ENCODE peak calls at places on chromosomes 11 and 22, in four cellular contexts. Z is kidney tubule cell, N is mesothelial cell of epicardium, I is HEK293T. U is an unnamed sample.
A peak's percentile ranks its signal among the peaks of the same experiment; 100 is the strongest.

GRCh38 chr11:11691296-11692141 is 69.7 kb upstream of the GALNT18 start:
- DNase-seq in I (no peak), N (no peak), Z (no peak), U (no peak)

GRCh38 chr22:17672417-17672991 is 33.9 kb downstream of the BCL2L13 start:
- DNase-seq in N (no peak), Z (peak; percentile 54), I (no peak), U (no peak)

GRCh38 chr11:132125855-132126841 is 755.7 kb downstream of the NTM start:
- DNase-seq in I (no peak), Z (peak; percentile 38), N (no peak), U (no peak)

GRCh38 chr11:692824-693414 is 2.1 kb downstream of the DEAF1 start:
- DNase-seq in I (no peak), N (no peak), Z (no peak), U (no peak)

GRCh38 chr11:46649180-46649738 is 31.9 kb downstream of the ATG13 start:
- DNase-seq in N (no peak), I (no peak), Z (peak; percentile 16), U (peak; percentile 94)

GRCh38 chr11:103601230-103601846 is 435.1 kb upstream of the DDI1 start:
- DNase-seq in N (no peak), Z (peak; percentile 64), I (peak; percentile 68), U (peak; percentile 55)

GRCh38 chr22:19176732-19177131 is 1.8 kb downstream of the SLC25A1 start:
- DNase-seq in N (no peak), Z (no peak), I (no peak), U (no peak)

GRCh38 chr11:16923987-16924386 is 90.2 kb downstream of the PLEKHA7 start:
- DNase-seq in N (no peak), I (no peak), Z (no peak), U (no peak)

GRCh38 chr11:90288207-90288821 is 65.5 kb upstream of the CHORDC1 start:
- DNase-seq in I (peak; percentile 36), Z (peak; percentile 54), N (no peak), U (no peak)

GRCh38 chr11:48055292-48056132 is 75.2 kb downstream of the PTPRJ start:
- DNase-seq in Z (peak; percentile 96), I (no peak), N (no peak), U (no peak)

GRCh38 chr22:48627203-48627602 is 1200.5 kb downstream of the BRD1 start:
- DNase-seq in Z (no peak), N (no peak), I (no peak), U (no peak)

GRCh38 chr22:44380716-44381500 is 68.2 kb upstream of the SHISAL1 start:
- DNase-seq in N (no peak), Z (no peak), I (no peak), U (no peak)

GRCh38 chr22:47205081-47205491 is 442.6 kb downstream of the TBC1D22A start:
- DNase-seq in N (no peak), Z (no peak), I (no peak), U (no peak)

GRCh38 chr11:85756401-85757200 is 54.3 kb downstream of the SYTL2 start:
- DNase-seq in N (no peak), Z (peak; percentile 40), I (no peak), U (no peak)

GRCh38 chr22:33923660-33924246 is 3.5 kb upstream of the LARGE1 start:
- DNase-seq in N (no peak), Z (peak; percentile 80), I (peak; percentile 66), U (peak; percentile 88)

GRCh38 chr11:126072141-126072741 is 9.6 kb upstream of the CDON start:
- DNase-seq in Z (peak; percentile 26), N (no peak), I (no peak), U (no peak)

GRCh38 chr22:42884616-42885375 is 27.7 kb upstream of the ARFGAP3 start:
- DNase-seq in I (no peak), Z (no peak), N (no peak), U (no peak)

GRCh38 chr11:33724644-33725035 is 11.6 kb downstream of the CD59 start:
- DNase-seq in N (no peak), I (no peak), Z (peak; percentile 79), U (peak; percentile 73)

GRCh38 chr11:68107689-68108088 is 13.5 kb downstream of the CHKA start:
- DNase-seq in I (no peak), Z (no peak), N (no peak), U (no peak)

GRCh38 chr11:57476223-57476882 is 16.0 kb downstream of the RTN4RL2 start:
- DNase-seq in N (no peak), I (no peak), Z (peak; percentile 37), U (peak; percentile 67)

GRCh38 chr11:70303070-70303469 is 32.6 kb downstream of the PPFIA1 start:
- DNase-seq in N (no peak), I (no peak), Z (no peak), U (no peak)

U was measured in testis.